ENCODE peak calls at places on chromosome 14, in ten cellular contexts. C is naive thymus-derived CD8-positive, alpha-beta T cell; H is stimulated activated CD4-positive, alpha-beta T cell treated with anti-CD3 and anti-CD28 coated beads, Interleukin-15, amount 100 ng/mL, for 24 hours; B is Right ventricle myocardium superior; O is stimulated activated CD8-positive, alpha-beta memory T cell treated with anti-CD3 and anti-CD28 coated beads, Interleukin-15, amount 100 ng/mL, for 1 hour; Y is tibial nerve; G is Caki2; K is A673; V is left ventricle myocardium superior; J is activated CD4-positive, CD25-positive, alpha-beta regulatory T cell. F is an unnamed sample.

GRCh38 chr14:55938249-55938791 is 179.9 kb upstream of the PELI2 start:
- DNase-seq in C (no peak), H (no peak), B (peak; percentile 69), O (no peak), Y (no peak), G (peak; percentile 8), K (no peak), V (peak; percentile 79), J (no peak), F (no peak)

GRCh38 chr14:60681271-60681670 is 32.0 kb upstream of the SIX1 start:
- DNase-seq in C (no peak), H (no peak), B (no peak), O (no peak), Y (no peak), G (no peak), K (no peak), V (no peak), J (no peak), F (no peak)

GRCh38 chr14:88502740-88503139 is 52.1 kb downstream of the PTPN21 start:
- DNase-seq in C (no peak), H (no peak), B (no peak), O (no peak), Y (no peak), G (no peak), K (no peak), V (no peak), J (no peak), F (no peak)

GRCh38 chr14:71036433-71036832 is 129.2 kb downstream of the PCNX1 start:
- DNase-seq in C (no peak), H (no peak), B (no peak), O (no peak), Y (no peak), G (no peak), K (no peak), V (no peak), J (no peak), F (no peak)

GRCh38 chr14:104346112-104346462 is 207.7 kb downstream of the KIF26A start:
- DNase-seq in C (no peak), H (no peak), B (peak; percentile 22), O (no peak), Y (no peak), G (no peak), K (no peak), V (no peak), J (no peak), F (no peak)

GRCh38 chr14:55705651-55706340 is 125.8 kb downstream of the KTN1 start:
- DNase-seq in C (no peak), H (no peak), B (no peak), O (no peak), Y (no peak), G (no peak), K (no peak), V (no peak), J (no peak), F (no peak)

GRCh38 chr14:44287858-44288257 is 219.2 kb downstream of the FSCB start:
- DNase-seq in C (no peak), H (no peak), B (no peak), O (no peak), Y (no peak), G (no peak), K (no peak), V (no peak), J (no peak), F (no peak)

GRCh38 chr14:96821501-96821900 is 24.3 kb downstream of the VRK1 start:
- DNase-seq in C (no peak), H (no peak), B (no peak), O (no peak), Y (no peak), G (no peak), K (no peak), V (no peak), J (no peak), F (no peak)

GRCh38 chr14:106094654-106095189 is 568.3 kb downstream of the TMEM121 start:
- DNase-seq in C (no peak), H (peak; percentile 91), B (no peak), O (no peak), Y (no peak), G (no peak), K (peak; percentile 50), V (no peak), J (no peak), F (no peak)

GRCh38 chr14:29197557-29197956 is 431.0 kb downstream of the FOXG1 start:
- DNase-seq in C (no peak), H (no peak), B (no peak), O (no peak), Y (no peak), G (no peak), K (no peak), V (no peak), J (no peak), F (no peak)

F was measured in B cell.